ENCODE peak calls at places on chromosomes 5 and 9, in nine cellular contexts. V, K, O, P, Y, E, Q, Z and M are unnamed samples. For H3K27me3 and H3K36me3, the result is how much of the 10 kb centered on the place peaks cover.

GRCh38 chr5:417301-417700 is 25.7 kb upstream of the EXOC3 start:
- DNase-seq in V (peak), O (no peak), Z (no peak), K (no peak), Q (no peak), E (no peak), P (no peak), Y (no peak), M (no peak)

GRCh38 chr5:154740483-154740882 is 14.7 kb upstream of the LARP1 start:
- DNase-seq in V (no peak), O (peak), Z (no peak), P (peak), E (no peak), Y (peak), K (peak), Q (peak), M (no peak)

GRCh38 chr9:21789541-21790037 is 12.8 kb upstream of the MTAP start:
- DNase-seq in Y (peak), K (no peak), P (peak), E (peak), Q (peak), O (no peak), Z (peak), V (peak), M (peak)

GRCh38 chr9:38333047-38333446 is 59.5 kb upstream of the ALDH1B1 start:
- DNase-seq in P (no peak), Z (no peak), V (peak), Q (no peak), Y (no peak), O (no peak), K (no peak), E (no peak), M (no peak)

GRCh38 chr5:59450245-59450644 is 443.3 kb downstream of the PDE4D start:
- DNase-seq in K (no peak), P (no peak), O (no peak), E (no peak), Y (no peak), Q (no peak), Z (no peak), V (no peak), M (no peak)

GRCh38 chr5:75265731-75266130 is 29.1 kb upstream of the ANKRD31 start:
- DNase-seq in P (peak), Q (peak), V (no peak), O (no peak), Z (peak), K (no peak), E (peak), Y (peak), M (no peak)

GRCh38 chr9:7901676-7902075 is 102.1 kb upstream of the DMAC1 start:
- DNase-seq in K (no peak), Q (peak), E (peak), Z (no peak), P (no peak), O (no peak), V (no peak), Y (peak), M (no peak)

GRCh38 chr5:124889850-124890249 is 143.4 kb upstream of the ZNF608 start:
- DNase-seq in K (no peak), O (no peak), P (no peak), Y (no peak), Z (no peak), Q (no peak), V (no peak), E (no peak), M (no peak)

GRCh38 chr9:94042516-94042915 is 41.7 kb upstream of the PTPDC1 start:
- DNase-seq in E (no peak), O (no peak), Y (no peak), V (no peak), K (no peak), P (no peak), Z (no peak), Q (no peak), M (no peak)

GRCh38 chr5:13989832-13990231 is 45.3 kb upstream of the DNAH5 start:
- DNase-seq in P (no peak), Z (no peak), Y (no peak), E (no peak), Q (no peak), K (no peak), V (no peak), O (no peak), M (no peak)

GRCh38 chr5:178361657-178362445 is 129.2 kb upstream of the PHYKPL start:
- DNase-seq in Y (no peak), O (no peak), V (no peak), Z (no peak), E (no peak), Q (no peak), K (no peak), P (no peak), M (no peak)

GRCh38 chr5:178357678-178358077 is 125.1 kb upstream of the PHYKPL start:
- DNase-seq in V (no peak), Z (no peak), O (no peak), Y (no peak), P (no peak), E (no peak), Q (no peak), K (no peak), M (no peak)

GRCh38 chr5:178360926-178361235 is 128.3 kb upstream of the PHYKPL start:
- DNase-seq in Z (no peak), O (no peak), K (no peak), P (no peak), Q (no peak), E (no peak), V (no peak), Y (no peak), M (no peak)

GRCh38 chr5:178359738-178360137 is 127.1 kb upstream of the PHYKPL start:
- DNase-seq in Q (no peak), V (no peak), Y (no peak), E (no peak), P (no peak), K (no peak), Z (no peak), O (no peak), M (no peak)

DNA sequence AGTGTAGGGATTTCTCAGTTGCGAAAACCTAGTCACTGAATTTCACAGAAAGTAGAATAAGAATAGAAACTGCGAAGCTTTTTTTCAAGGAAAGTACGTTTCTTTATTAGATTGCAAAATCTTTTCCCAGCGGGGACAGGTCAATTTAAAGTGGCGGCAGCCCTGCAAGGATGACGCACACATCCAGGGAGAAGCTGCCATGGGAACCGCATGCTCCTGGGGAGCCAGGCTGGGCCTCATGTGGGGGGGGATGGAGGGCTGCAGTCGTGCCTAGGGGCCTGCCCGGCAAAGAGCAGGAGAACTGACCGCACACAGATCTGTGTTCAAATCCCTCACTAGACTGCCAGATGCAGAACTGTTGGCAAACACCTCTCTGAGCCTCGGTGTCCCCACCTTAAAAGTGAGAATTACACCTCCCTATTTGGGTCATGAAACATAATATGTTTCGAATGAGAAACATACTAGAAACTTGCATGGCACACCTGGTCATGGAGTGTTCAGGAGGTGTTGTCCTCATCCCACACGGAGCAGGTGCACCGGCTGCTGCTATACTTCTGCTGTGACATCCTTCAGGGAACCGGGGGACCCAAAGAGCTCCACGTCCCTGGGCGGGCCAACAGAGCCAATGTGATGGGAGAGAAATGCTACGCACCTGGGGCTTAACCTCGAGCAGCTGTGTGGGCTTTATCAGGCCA is 127.8 kb upstream of the PHYKPL start:
- DNase-seq in Q (no peak), Y (no peak), V (no peak), Z (no peak), O (no peak), E (no peak), P (no peak), K (no peak), M (no peak)
- H3K27me3 ChIP-seq in Q (under half), Y (under half), V (under half), Z (under half), O (under half), E (under half), P (under half), K (under half), M (under half)

GRCh38 chr5:150541397-150541675 is 33.4 kb downstream of the NDST1 start:
- DNase-seq in Q (no peak), Z (no peak), K (no peak), P (no peak), Y (no peak), E (no peak), O (no peak), V (no peak), M (no peak)
- H3K36me3 ChIP-seq in Q (half or more), Z (under half), K (half or more), P (under half), Y (under half), E (under half), O (under half), V (half or more), M (under half)

DNA sequence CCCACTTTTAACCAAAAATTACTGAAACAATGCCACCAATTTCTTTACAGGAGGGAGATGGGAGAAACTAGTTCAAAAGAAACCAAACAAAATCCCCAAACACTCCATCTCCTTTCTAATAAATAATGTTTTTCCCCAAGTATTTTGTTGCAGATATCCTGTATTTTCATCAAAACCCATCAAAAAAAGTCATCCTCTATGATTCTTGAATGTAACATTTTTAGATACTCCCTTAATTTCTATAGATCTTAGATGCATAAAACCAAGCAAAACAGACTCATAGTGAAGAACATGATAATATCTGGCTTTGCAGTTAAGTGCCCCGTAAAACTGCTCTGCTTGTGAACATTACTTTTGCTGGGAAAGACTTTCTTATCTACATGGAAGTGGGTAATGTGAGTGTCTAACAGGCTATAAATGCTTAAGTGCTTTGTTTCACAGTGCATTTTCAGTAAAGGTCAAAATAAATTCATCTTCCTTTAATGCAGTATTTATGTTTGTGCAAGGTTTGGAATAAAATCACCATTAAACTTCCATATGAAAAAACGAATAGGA is 77.3 kb upstream of the TBCA start:
- DNase-seq in P (no peak), K (no peak), O (no peak), E (no peak), V (no peak), Y (no peak), Z (no peak), Q (no peak), M (no peak)
- H3K27me3 ChIP-seq in P (half or more), K (under half), O (under half), E (under half), V (half or more), Y (under half), Z (half or more), Q (under half), M (under half)

DNA sequence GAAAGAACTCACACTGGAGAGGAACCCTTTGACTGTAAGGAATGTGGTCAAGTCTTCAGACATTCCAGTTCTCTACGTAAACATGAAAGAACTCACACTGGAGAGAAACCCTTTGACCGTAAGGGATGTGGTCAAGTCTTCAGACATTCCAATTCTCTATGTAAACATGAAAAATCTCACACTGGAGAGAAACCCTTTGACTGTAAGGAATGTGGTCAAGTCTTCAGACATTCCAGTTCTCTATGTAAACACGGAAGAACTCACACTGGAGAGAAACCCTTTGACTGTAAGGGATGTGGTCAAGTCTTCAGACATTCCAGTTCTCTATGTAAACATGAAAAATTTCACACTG is 32.6 kb downstream of the MAPK9 start:
- DNase-seq in V (no peak), Y (peak), E (no peak), P (no peak), K (no peak), Z (no peak), O (no peak), Q (no peak), M (no peak)
- H3K36me3 ChIP-seq in V (half or more), Y (under half), E (under half), P (half or more), K (half or more), Z (under half), O (under half), Q (under half), M (under half)

GRCh38 chr5:141490771-141491170 is 1.9 kb downstream of the PCDHGC5 start:
- DNase-seq in Y (no peak), K (no peak), V (no peak), P (no peak), Q (no peak), Z (no peak), E (no peak), O (no peak), M (no peak)
- H3K27me3 ChIP-seq in Y (under half), K (under half), V (under half), P (half or more), Q (under half), Z (half or more), E (under half), O (under half), M (under half)

GRCh38 chr9:137719194-137719593 is 100.4 kb downstream of the EHMT1 start:
- DNase-seq in K (no peak), P (no peak), O (no peak), Y (no peak), Z (peak), E (no peak), Q (no peak), V (no peak), M (no peak)
- H3K36me3 ChIP-seq in K (under half), P (under half), O (under half), Y (under half), Z (under half), E (under half), Q (under half), V (under half), M (under half)

GRCh38 chr9:124041817-124042116 is 30.2 kb downstream of the LHX2 start:
- DNase-seq in V (no peak), Y (no peak), Z (peak), E (no peak), Q (no peak), O (no peak), K (no peak), P (no peak), M (no peak)
- H3K27me3 ChIP-seq in V (half or more), Y (under half), Z (half or more), E (under half), Q (half or more), O (under half), K (half or more), P (half or more), M (under half)